ENCODE peak calls at places on chromosomes 3 and 15, in eight cellular contexts. O is transverse colon, L is GM12891, I is HCT116, P is H1, Z is vagina, J is spleen, R is sigmoid colon. E is an unnamed sample.

GRCh38 chr15:41904487-41905359 is 10.9 kb upstream of the SPTBN5 start:
- DNase-seq in O (peak), L (peak), I (peak), P (peak), Z (no peak), J (peak), R (peak), E (peak)

GRCh38 chr15:31263751-31264533 is 62.7 kb upstream of the KLF13 start:
- DNase-seq in O (peak), L (no peak), I (no peak), P (no peak), Z (peak), J (peak), R (peak), E (no peak)

GRCh38 chr15:71313806-71314205 is 198.5 kb downstream of the THSD4 start:
- DNase-seq in O (no peak), L (no peak), I (no peak), P (no peak), Z (no peak), J (no peak), R (no peak), E (no peak)

GRCh38 chr3:84987709-84988504 is 29.1 kb downstream of the CADM2 start:
- DNase-seq in O (no peak), L (no peak), I (no peak), P (no peak), Z (no peak), J (no peak), R (no peak), E (no peak)

GRCh38 chr3:38542401-38543298 is 46.5 kb downstream of the EXOG start:
- DNase-seq in O (no peak), L (no peak), I (no peak), P (no peak), Z (no peak), J (peak), R (no peak), E (no peak)

GRCh38 chr15:83694030-83694429 is 40.1 kb downstream of the ADAMTSL3 start:
- DNase-seq in O (no peak), L (no peak), I (no peak), P (no peak), Z (no peak), J (no peak), R (no peak), E (no peak)

GRCh38 chr3:99909714-99910508 is 92.2 kb downstream of the CMSS1 start:
- DNase-seq in O (no peak), L (no peak), I (no peak), P (no peak), Z (no peak), J (no peak), R (no peak), E (no peak)

GRCh38 chr3:135432402-135432801 is 533.1 kb upstream of the PPP2R3A start:
- DNase-seq in O (no peak), L (no peak), I (no peak), P (no peak), Z (no peak), J (no peak), R (no peak), E (no peak)

GRCh38 chr15:77104155-77104554 is 33.2 kb upstream of the TSPAN3 start:
- DNase-seq in O (no peak), L (no peak), I (no peak), P (no peak), Z (no peak), J (no peak), R (no peak), E (no peak)

GRCh38 chr15:78265752-78266224 is 1.4 kb downstream of the DNAJA4 start:
- DNase-seq in O (no peak), L (no peak), I (no peak), P (no peak), Z (no peak), J (no peak), R (no peak), E (no peak)

GRCh38 chr3:151044706-151045105 is 40.8 kb upstream of the MED12L start:
- DNase-seq in O (no peak), L (no peak), I (no peak), P (no peak), Z (no peak), J (no peak), R (no peak), E (no peak)

GRCh38 chr3:84825817-84826216 is 133.0 kb upstream of the CADM2 start:
- DNase-seq in O (no peak), L (no peak), I (no peak), P (no peak), Z (no peak), J (no peak), R (no peak), E (no peak)

GRCh38 chr3:71064976-71065763 is 518.4 kb downstream of the FOXP1 start:
- DNase-seq in O (peak), L (no peak), I (no peak), P (no peak), Z (no peak), J (peak), R (peak), E (no peak)

GRCh38 chr3:43587303-43587702 is 34.5 kb downstream of the ANO10 start:
- DNase-seq in O (no peak), L (no peak), I (no peak), P (no peak), Z (no peak), J (no peak), R (no peak), E (no peak)

GRCh38 chr3:36763850-36764703 is at the start of gene DCLK3:
- DNase-seq in O (no peak), L (no peak), I (no peak), P (no peak), Z (no peak), J (peak), R (no peak), E (peak)

GRCh38 chr3:22377421-22377820 is 626.4 kb upstream of the ZNF385D start:
- DNase-seq in O (no peak), L (no peak), I (no peak), P (no peak), Z (no peak), J (no peak), R (no peak), E (no peak)

GRCh38 chr3:23944007-23944760 is 902 bp upstream of the NR1D2 start:
- DNase-seq in O (no peak), L (no peak), I (no peak), P (no peak), Z (no peak), J (no peak), R (no peak), E (no peak)

GRCh38 chr3:4904801-4905695 is 74.2 kb upstream of the BHLHE40 start:
- DNase-seq in O (peak), L (no peak), I (no peak), P (no peak), Z (no peak), J (no peak), R (no peak), E (no peak)

GRCh38 chr3:15108869-15109268 is 9.9 kb upstream of the RBSN start:
- DNase-seq in O (no peak), L (no peak), I (no peak), P (no peak), Z (no peak), J (no peak), R (no peak), E (no peak)

GRCh38 chr3:171459942-171460225 is 321 bp downstream of the TNIK start:
- DNase-seq in O (no peak), L (no peak), I (no peak), P (no peak), Z (no peak), J (no peak), R (no peak), E (no peak)

GRCh38 chr3:134904796-134905646 is 110.0 kb downstream of the EPHB1 start:
- DNase-seq in O (no peak), L (no peak), I (no peak), P (no peak), Z (no peak), J (peak), R (peak), E (no peak)

GRCh38 chr3:44509393-44509921 is 32.0 kb upstream of the ZNF445 start:
- DNase-seq in O (no peak), L (no peak), I (no peak), P (no peak), Z (no peak), J (no peak), R (no peak), E (no peak)

GRCh38 chr3:48301814-48302194 is 31.7 kb downstream of the SPINK8 start:
- DNase-seq in O (peak), L (peak), I (peak), P (no peak), Z (no peak), J (no peak), R (peak), E (no peak)

GRCh38 chr15:51829360-51830278 is at the start of gene TMOD3:
- DNase-seq in O (peak), L (peak), I (peak), P (peak), Z (peak), J (peak), R (peak), E (peak)

GRCh38 chr15:71940004-71940588 is 129.7 kb downstream of the NR2E3 start:
- DNase-seq in O (no peak), L (no peak), I (no peak), P (no peak), Z (no peak), J (no peak), R (no peak), E (no peak)

GRCh38 chr3:42988566-42988965 is 9.5 kb downstream of the GASK1A start:
- DNase-seq in O (no peak), L (no peak), I (no peak), P (no peak), Z (peak), J (no peak), R (no peak), E (no peak)

GRCh38 chr15:33565099-33565498 is 254.3 kb downstream of the RYR3 start:
- DNase-seq in O (no peak), L (no peak), I (no peak), P (no peak), Z (no peak), J (no peak), R (no peak), E (no peak)

GRCh38 chr15:67480741-67481140 is 40.2 kb upstream of the C15orf61 start:
- DNase-seq in O (no peak), L (no peak), I (no peak), P (no peak), Z (no peak), J (no peak), R (no peak), E (no peak)

GRCh38 chr3:44444896-44445691 is 32.4 kb downstream of the ZNF445 start:
- DNase-seq in O (no peak), L (no peak), I (no peak), P (no peak), Z (no peak), J (no peak), R (no peak), E (no peak)

GRCh38 chr15:31248263-31248662 is 78.4 kb upstream of the KLF13 start:
- DNase-seq in O (no peak), L (no peak), I (no peak), P (no peak), Z (no peak), J (peak), R (peak), E (no peak)

GRCh38 chr15:95127356-95127755 is 896.0 kb downstream of the MCTP2 start:
- DNase-seq in O (no peak), L (no peak), I (no peak), P (no peak), Z (no peak), J (no peak), R (no peak), E (no peak)

GRCh38 chr3:57298041-57298440 is 5.6 kb upstream of the ASB14 start:
- DNase-seq in O (no peak), L (no peak), I (peak), P (no peak), Z (no peak), J (no peak), R (no peak), E (no peak)

GRCh38 chr3:63043631-63044030 is 168.4 kb upstream of the CADPS start:
- DNase-seq in O (peak), L (no peak), I (no peak), P (no peak), Z (no peak), J (no peak), R (no peak), E (no peak)

GRCh38 chr3:45631486-45631885 is 36.9 kb downstream of the LIMD1 start:
- DNase-seq in O (no peak), L (no peak), I (no peak), P (no peak), Z (no peak), J (peak), R (no peak), E (no peak)
- TF ChIP-seq POLR2AphosphoS5 in O (no peak), L (no peak), I (no peak), P (no peak), Z (no peak), J (peak), R (no peak), E (no peak)

DNA sequence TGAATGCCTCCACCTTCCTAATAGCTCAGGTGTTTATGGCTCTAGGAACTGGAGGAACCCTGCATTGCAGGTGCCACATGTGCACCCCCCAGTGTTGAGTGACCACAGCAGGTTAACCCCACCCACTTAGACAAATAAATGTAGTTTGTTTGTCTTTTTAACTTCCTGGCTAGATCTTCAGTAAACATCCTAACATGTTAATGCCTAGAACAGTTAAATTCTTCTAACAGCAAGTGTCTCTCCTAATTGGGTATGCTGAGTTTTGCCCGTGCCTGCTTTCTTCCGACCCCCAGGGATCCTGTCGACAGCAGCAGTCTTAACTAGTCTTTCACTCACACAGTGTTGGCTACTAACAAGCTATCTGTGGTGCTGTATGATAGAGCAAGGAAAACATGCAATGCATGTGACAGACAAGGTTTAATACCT is 35.5 kb downstream of the SRP14 start:
- DNase-seq in O (no peak), L (no peak), I (no peak), P (no peak), Z (no peak), J (no peak), R (no peak), E (no peak)
- TF ChIP-seq POLR2A in O (no peak), L (no peak), I (no peak), P (no peak), Z (no peak), J (no peak), R (no peak), E (no peak)

GRCh38 chr15:64137226-64137833 is 14.2 kb upstream of the SNX22 start:
- DNase-seq in O (no peak), L (no peak), I (no peak), P (no peak), Z (no peak), J (peak), R (peak), E (no peak)
- TF ChIP-seq POLR2AphosphoS5 in O (no peak), L (no peak), I (no peak), P (no peak), Z (no peak), J (peak), R (no peak), E (no peak)

GRCh38 chr3:53846851-53847155 is 435 bp downstream of the IL17RB start:
- DNase-seq in O (no peak), L (no peak), I (no peak), P (no peak), Z (no peak), J (no peak), R (peak), E (no peak)

GRCh38 chr3:53846134-53846850 is at the start of the genes CHDH and IL17RB:
- DNase-seq in O (peak), L (peak), I (peak), P (no peak), Z (no peak), J (peak), R (no peak), E (peak)

GRCh38 chr3:53845881-53846133 is 412 bp downstream of the CHDH start:
- DNase-seq in O (no peak), L (no peak), I (no peak), P (no peak), Z (no peak), J (no peak), R (no peak), E (no peak)

GRCh38 chr3:53844262-53845102 is 1.7 kb downstream of the CHDH start:
- DNase-seq in O (peak), L (no peak), I (no peak), P (no peak), Z (no peak), J (no peak), R (no peak), E (no peak)

GRCh38 chr3:53845103-53845880 is 927 bp downstream of the CHDH start:
- DNase-seq in O (peak), L (peak), I (peak), P (peak), Z (no peak), J (no peak), R (peak), E (no peak)
- TF ChIP-seq POLR2A in O (no peak), L (no peak), I (no peak), P (peak), Z (no peak), J (no peak), R (no peak), E (no peak)

DNA sequence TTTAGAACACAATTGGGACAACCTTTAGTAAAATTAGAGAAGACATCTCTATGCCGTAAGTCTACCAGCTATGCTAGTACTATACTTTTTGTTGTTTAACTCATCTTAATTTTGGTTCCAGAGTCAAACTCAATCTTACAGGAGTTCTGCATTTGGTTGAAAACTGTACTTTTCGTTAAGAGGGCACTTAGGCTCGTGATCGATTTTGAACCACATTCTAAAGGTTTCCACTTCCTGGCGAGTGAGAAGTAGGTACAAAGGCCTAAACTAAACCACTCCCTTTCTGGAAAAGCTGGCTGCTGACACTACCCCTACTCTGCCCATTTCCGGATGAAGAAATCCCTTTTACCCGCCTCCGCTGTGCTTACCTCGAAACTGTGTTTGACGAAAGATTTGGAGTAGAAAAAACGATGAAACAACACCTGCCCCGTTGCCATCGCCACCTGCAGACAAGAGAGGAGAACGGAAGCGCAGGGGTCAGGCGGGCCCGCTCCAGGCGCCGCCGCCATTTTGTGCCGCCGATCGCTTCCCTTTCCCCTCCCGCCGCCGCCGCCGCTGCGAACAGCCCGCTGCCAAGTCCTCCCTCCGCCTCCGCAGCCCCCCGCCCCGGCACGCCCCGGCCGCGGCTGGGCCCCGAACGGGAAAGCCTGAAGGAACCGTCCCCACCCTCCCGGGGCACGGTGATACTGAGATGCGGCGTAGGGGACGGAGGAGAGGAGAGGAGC is 748 bp downstream of the CCNL1 start:
- DNase-seq in O (peak), L (no peak), I (no peak), P (no peak), Z (no peak), J (peak), R (peak), E (peak)
- TF ChIP-seq POLR2AphosphoS5 in O (peak), L (no peak), I (no peak), P (no peak), Z (no peak), J (no peak), R (no peak), E (no peak)

GRCh38 chr3:182979103-182979697 is 1.1 kb downstream of the DCUN1D1 start:
- DNase-seq in O (no peak), L (no peak), I (no peak), P (no peak), Z (no peak), J (no peak), R (no peak), E (no peak)

GRCh38 chr3:182978387-182978786 is 2.0 kb downstream of the DCUN1D1 start:
- DNase-seq in O (no peak), L (no peak), I (no peak), P (no peak), Z (no peak), J (no peak), R (no peak), E (no peak)

GRCh38 chr3:182979719-182980191 is 583 bp downstream of the DCUN1D1 start:
- DNase-seq in O (peak), L (no peak), I (no peak), P (no peak), Z (no peak), J (no peak), R (peak), E (no peak)

GRCh38 chr3:182981038-182981380 is 671 bp upstream of the DCUN1D1 start:
- DNase-seq in O (no peak), L (no peak), I (no peak), P (no peak), Z (no peak), J (peak), R (no peak), E (no peak)

GRCh38 chr3:182980204-182981037 is at the start of gene DCUN1D1:
- DNase-seq in O (peak), L (peak), I (peak), P (peak), Z (no peak), J (peak), R (peak), E (peak)
- TF ChIP-seq POLR2A in O (peak), L (no peak), I (peak), P (peak), Z (peak), J (no peak), R (no peak), E (peak)

GRCh38 chr15:44712108-44713005 is 1.0 kb downstream of the B2M start:
- DNase-seq in O (peak), L (no peak), I (peak), P (no peak), Z (no peak), J (peak), R (peak), E (no peak)
- TF ChIP-seq POLR2AphosphoS5 in O (peak), L (peak), I (no peak), P (no peak), Z (peak), J (peak), R (peak), E (peak)

GRCh38 chr3:112136959-112137693 is 4.1 kb upstream of the GCSAM start:
- DNase-seq in O (peak), L (no peak), I (peak), P (peak), Z (no peak), J (no peak), R (no peak), E (no peak)
- TF ChIP-seq POLR2A in O (no peak), L (peak), I (no peak), P (peak), Z (no peak), J (no peak), R (no peak), E (peak)

DNA sequence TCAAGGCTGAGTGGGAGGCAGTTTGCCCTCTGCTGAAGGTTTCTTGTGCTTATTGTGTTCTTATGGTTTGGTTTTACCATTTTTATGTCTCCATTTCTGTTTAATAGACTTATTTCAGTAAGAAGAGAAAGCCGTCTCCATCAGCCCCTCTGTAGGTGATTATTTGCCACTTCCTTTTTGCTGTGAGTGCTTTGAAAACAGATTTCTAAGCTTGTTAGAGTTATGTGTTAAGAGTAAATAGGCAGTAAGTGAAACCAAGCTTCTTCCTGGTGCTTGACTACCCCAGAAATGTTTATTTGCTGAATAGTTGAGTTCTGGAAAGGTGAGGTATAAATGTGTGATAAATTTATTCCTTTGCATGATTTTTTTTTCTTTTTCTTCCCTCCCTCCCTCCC is 146.9 kb downstream of the PGPEP1L start:
- DNase-seq in O (no peak), L (no peak), I (no peak), P (no peak), Z (no peak), J (no peak), R (no peak), E (no peak)
- TF ChIP-seq POLR2AphosphoS5 in O (no peak), L (no peak), I (no peak), P (no peak), Z (no peak), J (no peak), R (no peak), E (no peak)

GRCh38 chr15:85412956-85413854 is 32.8 kb downstream of the AKAP13 start:
- DNase-seq in O (peak), L (peak), I (peak), P (peak), Z (peak), J (peak), R (peak), E (peak)
- TF ChIP-seq POLR2A in O (no peak), L (no peak), I (no peak), P (no peak), Z (no peak), J (no peak), R (no peak), E (no peak)

E was measured in GM12892.